ENCODE peak calls at places on chromosomes 5 and 9, in seven cellular contexts. Z, L, H, R, U, C and E are unnamed samples.

GRCh38 chr5:168424506-168425298 is 61.6 kb upstream of the RARS1 start:
- DNase-seq in R (no peak), Z (no peak), L (no peak), C (no peak), U (no peak), H (no peak), E (no peak)

GRCh38 chr5:31096238-31096865 is 97.1 kb upstream of the CDH6 start:
- DNase-seq in Z (no peak), C (no peak), H (no peak), L (no peak), R (no peak), U (no peak), E (peak)

GRCh38 chr5:83927140-83927733 is 206.6 kb upstream of the HAPLN1 start:
- DNase-seq in Z (no peak), R (peak), H (peak), L (peak), U (peak), C (peak), E (peak)

GRCh38 chr9:129757045-129757444 is 4.2 kb upstream of the PTGES start:
- DNase-seq in R (peak), H (no peak), L (no peak), C (no peak), Z (no peak), U (no peak), E (no peak)

GRCh38 chr5:61599370-61600140 is 267.5 kb downstream of the ZSWIM6 start:
- DNase-seq in H (peak), C (no peak), U (no peak), R (peak), L (no peak), Z (peak), E (peak)

GRCh38 chr5:33997331-33997983 is 10.4 kb downstream of the AMACR start:
- DNase-seq in R (peak), Z (peak), L (peak), H (peak), C (peak), U (peak), E (peak)

GRCh38 chr5:157143127-157143959 is 678 bp upstream of the MED7 start:
- DNase-seq in Z (peak), H (peak), U (peak), R (peak), L (peak), C (no peak), E (peak)

GRCh38 chr5:90558344-90559192 is at the start of gene ADGRV1:
- DNase-seq in R (peak), H (peak), U (peak), L (no peak), Z (peak), C (peak), E (peak)

GRCh38 chr5:150457112-150457511 is 7.6 kb upstream of the RPS14 start:
- DNase-seq in Z (no peak), L (no peak), U (no peak), R (no peak), C (no peak), H (no peak), E (peak)

GRCh38 chr9:77305622-77306365 is 128.5 kb downstream of the VPS13A start:
- DNase-seq in H (no peak), Z (no peak), R (no peak), L (no peak), U (no peak), C (no peak), E (peak)

GRCh38 chr9:131631254-131631653 is 85.9 kb downstream of the PRRT1B start:
- DNase-seq in R (no peak), H (no peak), U (no peak), C (no peak), Z (no peak), L (no peak), E (no peak)

GRCh38 chr9:36728651-36729520 is 156.2 kb downstream of the MELK start:
- DNase-seq in C (peak), U (no peak), Z (no peak), H (peak), L (no peak), R (peak), E (peak)

GRCh38 chr9:73871636-73872035 is 625.5 kb upstream of the RORB start:
- DNase-seq in U (no peak), L (no peak), Z (no peak), H (no peak), R (peak), C (no peak), E (no peak)

GRCh38 chr9:128523199-128523925 is 18.8 kb downstream of the GLE1 start:
- DNase-seq in Z (peak), U (peak), L (no peak), C (peak), H (no peak), R (no peak), E (no peak)

GRCh38 chr9:138015021-138015829 is 137.6 kb downstream of the CACNA1B start:
- DNase-seq in R (no peak), H (no peak), U (no peak), Z (peak), C (no peak), L (no peak), E (no peak)

GRCh38 chr5:91652678-91653077 is 269.6 kb upstream of the ARRDC3 start:
- DNase-seq in U (no peak), C (no peak), H (no peak), R (no peak), L (no peak), Z (no peak), E (no peak)

DNA sequence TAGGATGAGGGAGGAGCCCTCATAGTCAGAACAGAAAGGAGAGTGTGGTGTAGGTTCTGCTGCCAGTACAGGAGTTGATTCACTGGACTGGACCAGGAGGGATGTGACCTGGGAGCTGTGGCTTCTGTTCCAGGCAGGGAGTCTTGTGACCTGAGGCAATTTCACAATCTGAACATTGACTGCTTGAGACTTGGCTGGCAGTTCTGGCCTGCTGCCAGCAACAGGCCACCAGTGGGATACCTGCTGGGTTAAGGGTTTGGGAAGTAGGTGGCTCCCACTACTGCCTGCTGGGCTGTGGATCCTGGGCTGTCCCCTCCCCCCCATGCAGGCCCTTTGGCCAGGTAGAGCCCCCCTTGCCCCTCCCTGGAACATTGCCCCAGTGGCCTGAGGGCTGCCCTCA is 268.6 kb upstream of the ARRDC3 start:
- DNase-seq in Z (no peak), C (peak), L (no peak), R (no peak), H (no peak), U (no peak), E (no peak)
- H3K4me3 ChIP-seq in Z (no peak), C (no peak), L (no peak), R (no peak), H (no peak), U (no peak), E (no peak)

DNA sequence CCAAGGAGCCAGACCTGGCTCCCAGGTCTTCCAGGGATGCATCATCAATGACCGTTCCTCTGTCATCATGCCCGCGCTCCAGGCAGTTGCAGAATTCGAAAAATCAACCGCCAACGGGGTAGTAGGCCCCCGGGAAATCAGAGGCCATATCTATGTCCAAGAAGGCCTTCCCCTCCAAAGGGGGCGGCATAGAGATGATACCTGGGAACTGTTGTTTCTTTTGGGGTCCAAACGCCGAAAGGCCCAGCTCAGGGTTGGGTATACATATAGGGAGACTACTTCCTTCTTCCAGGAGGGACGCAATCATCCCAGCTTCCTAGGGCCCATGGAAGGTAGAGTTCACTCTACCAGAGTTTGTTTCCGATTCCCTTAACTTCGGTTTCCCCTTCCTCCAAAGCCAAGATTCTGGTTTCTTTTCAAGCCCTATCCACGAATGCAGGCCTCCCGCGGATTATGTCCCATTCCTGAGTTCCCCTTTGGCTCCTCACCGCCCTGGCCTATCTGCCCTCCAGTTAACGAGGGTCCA is 754 bp downstream of the DCAF12 start:
- DNase-seq in L (no peak), R (peak), Z (no peak), C (no peak), H (peak), U (no peak), E (peak)
- TF ChIP-seq CTCF in L (no peak), R (no peak), Z (no peak), C (no peak), H (no peak), U (no peak), E (no peak)

GRCh38 chr5:95957804-95958203 is 3.8 kb downstream of the ELL2 start:
- DNase-seq in Z (no peak), C (no peak), R (no peak), U (no peak), H (no peak), L (no peak), E (no peak)

GRCh38 chr5:95958308-95959014 is 3.2 kb downstream of the ELL2 start:
- DNase-seq in R (peak), C (no peak), Z (no peak), U (no peak), H (no peak), L (peak), E (peak)

GRCh38 chr5:95959964-95960801 is 1.5 kb downstream of the ELL2 start:
- DNase-seq in Z (no peak), C (no peak), R (peak), L (peak), H (peak), U (peak), E (no peak)

GRCh38 chr5:95960802-95961616 is 642 bp downstream of the ELL2 start:
- DNase-seq in H (peak), L (peak), U (peak), R (peak), C (peak), Z (peak), E (peak)

DNA sequence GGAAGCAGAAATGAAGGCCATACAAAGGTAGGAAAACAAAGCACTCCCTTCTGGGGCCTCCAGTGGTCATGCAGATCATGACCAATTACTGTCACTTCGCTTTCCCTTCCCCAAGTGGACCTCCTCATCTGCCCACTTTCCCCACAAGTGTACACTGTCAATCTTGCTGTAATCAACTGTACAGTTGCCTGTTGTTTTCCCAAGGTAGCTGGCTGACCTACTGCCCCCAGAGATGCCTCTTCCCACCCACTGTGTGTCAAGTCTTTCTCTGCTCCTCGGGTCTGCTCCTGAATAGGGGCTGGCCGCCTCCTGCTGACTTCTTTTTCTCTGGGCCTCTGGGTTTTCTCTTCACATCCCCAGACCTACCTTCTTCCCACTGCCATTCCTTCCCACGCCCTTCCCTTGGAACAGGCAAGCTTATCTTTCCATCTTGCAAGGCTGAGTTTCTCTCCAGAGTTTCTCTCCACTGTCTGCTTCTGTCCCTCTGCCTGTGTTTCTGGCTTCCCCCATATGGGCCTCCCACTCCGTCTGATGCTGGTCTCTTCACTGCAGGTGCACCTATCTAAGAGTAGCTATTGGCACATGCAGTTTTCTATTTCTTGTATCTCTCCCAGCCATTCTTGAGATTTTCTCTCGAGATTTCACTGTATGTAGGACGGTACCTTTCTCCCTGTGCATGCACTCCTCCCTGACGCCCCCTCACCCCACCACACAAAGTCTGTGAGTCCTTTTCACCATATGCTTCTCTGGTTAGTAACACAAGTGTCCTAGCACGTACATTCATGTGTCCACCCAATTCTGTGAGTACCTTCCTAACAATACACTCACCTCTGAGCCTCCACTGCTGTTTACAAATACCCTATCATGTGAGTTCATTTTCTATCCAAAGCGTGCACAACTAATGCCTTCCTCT is 2.3 kb downstream of the ELL2 start:
- DNase-seq in Z (no peak), R (peak), H (no peak), C (peak), U (no peak), L (no peak), E (no peak)
- H3K4me3 ChIP-seq in Z (peak), R (peak), H (peak), C (peak), U (peak), L (peak), E (peak)

GRCh38 chr9:136326777-136327312 is 494 bp upstream of the GPSM1 start:
- DNase-seq in C (peak), Z (no peak), U (no peak), R (no peak), L (no peak), H (peak), E (no peak)

GRCh38 chr9:136328622-136329041 is 1.3 kb downstream of the GPSM1 start:
- DNase-seq in C (peak), R (no peak), U (no peak), Z (no peak), L (no peak), H (no peak), E (no peak)

GRCh38 chr9:136328011-136328621 is 777 bp downstream of the GPSM1 start:
- DNase-seq in U (no peak), C (peak), L (no peak), R (peak), H (no peak), Z (no peak), E (peak)

GRCh38 chr9:136326061-136326776 is 1.1 kb upstream of the GPSM1 start:
- DNase-seq in U (no peak), L (no peak), H (no peak), Z (no peak), C (peak), R (no peak), E (no peak)

DNA sequence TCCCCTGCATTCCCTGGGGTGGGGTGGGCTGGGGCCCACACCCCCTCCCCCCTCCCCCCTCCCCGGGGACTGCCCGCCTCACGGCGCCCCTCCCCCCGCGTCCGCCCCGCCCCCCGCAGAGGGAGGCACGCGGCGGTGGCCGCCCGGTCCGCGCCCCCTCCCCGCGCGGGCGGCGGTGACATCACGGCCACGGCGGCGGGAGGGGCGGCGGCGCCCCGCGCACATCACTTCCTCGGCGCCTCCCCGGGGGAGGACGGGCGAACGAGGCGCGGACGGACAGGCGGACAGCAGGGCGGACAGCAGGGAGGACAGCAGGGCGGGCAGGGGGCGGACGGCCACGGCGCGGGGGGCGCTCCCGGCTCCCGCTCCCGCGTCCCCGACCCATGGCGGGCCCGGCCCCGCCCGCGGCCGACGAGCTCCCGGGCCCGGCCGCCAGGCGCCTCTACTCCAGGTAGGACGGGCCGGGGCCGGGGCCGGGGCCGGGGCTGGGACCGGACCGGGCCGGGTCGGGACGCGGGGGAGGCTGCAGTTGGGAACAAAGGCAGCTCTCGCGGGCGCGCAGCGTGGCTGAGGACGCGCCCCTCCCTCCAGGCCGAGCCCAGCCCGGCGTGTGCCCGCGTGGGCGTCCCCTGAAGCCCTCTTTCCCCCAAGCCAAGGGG is at the start of gene GPSM1:
- DNase-seq in Z (no peak), U (peak), C (peak), R (peak), L (peak), H (peak), E (peak)
- TF ChIP-seq CTCF in Z (no peak), U (no peak), C (no peak), R (no peak), L (no peak), H (no peak), E (no peak)

GRCh38 chr9:121550569-121551512 is 51.2 kb upstream of the GGTA1 start:
- DNase-seq in Z (peak), C (peak), L (peak), U (peak), R (peak), H (peak), E (peak)

GRCh38 chr9:121551985-121552753 is 52.5 kb upstream of the GGTA1 start:
- DNase-seq in U (no peak), H (no peak), L (no peak), C (no peak), R (no peak), Z (peak), E (no peak)

GRCh38 chr9:121545148-121545874 is 45.7 kb upstream of the GGTA1 start:
- DNase-seq in L (no peak), C (peak), U (peak), H (no peak), R (no peak), Z (peak), E (no peak)

GRCh38 chr9:121545875-121546423 is 46.3 kb upstream of the GGTA1 start:
- DNase-seq in Z (peak), L (peak), R (peak), C (peak), U (peak), H (peak), E (peak)

DNA sequence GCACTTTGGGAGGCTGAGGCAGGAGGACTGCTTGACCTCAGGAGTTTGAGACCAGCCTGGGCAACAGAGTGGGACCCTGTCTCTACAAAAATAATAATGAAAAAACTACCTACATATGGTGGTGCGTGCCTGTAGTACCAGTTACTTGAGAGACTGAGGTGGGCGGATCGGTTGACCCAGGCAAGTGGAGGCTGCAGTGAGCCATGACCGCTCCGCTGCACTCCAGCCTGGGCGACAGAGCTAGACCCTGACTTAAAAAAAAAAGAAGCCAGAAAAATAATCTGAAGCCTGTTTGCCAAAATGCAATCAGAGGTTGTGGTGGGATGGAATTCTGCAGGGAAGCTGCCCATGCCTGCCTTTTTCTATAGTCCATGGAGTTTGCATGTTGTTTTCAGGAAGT is 50.4 kb upstream of the GGTA1 start:
- DNase-seq in R (no peak), C (no peak), H (no peak), L (no peak), Z (peak), U (no peak), E (no peak)
- H3K4me3 ChIP-seq in R (peak), C (peak), H (no peak), L (no peak), Z (peak), U (no peak), E (no peak)

DNA sequence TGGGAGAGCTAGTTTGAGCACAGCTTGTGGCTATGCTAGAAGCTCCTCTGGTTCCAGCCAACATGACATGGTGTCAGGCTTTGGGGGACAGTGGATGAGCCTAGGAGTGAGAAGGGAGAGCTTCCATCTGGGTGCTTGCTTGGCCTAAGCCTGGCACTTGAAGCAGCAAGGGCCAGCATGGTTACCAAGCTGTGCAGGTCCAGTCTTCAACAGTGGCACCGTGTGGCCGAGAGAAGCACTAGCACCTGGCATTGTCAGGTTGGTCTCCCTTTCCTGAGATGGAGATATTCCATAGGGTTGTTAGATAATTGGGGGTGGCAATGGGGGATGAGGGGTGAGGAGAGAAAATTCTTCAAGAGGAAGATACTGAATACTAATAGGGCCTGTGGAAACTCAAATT is 261.9 kb downstream of the PBX3 start:
- DNase-seq in C (no peak), U (no peak), Z (no peak), R (no peak), L (no peak), H (no peak), E (no peak)
- TF ChIP-seq CTCF in C (no peak), U (no peak), Z (no peak), R (peak), L (no peak), H (no peak), E (peak)

GRCh38 chr9:120868676-120869359 is 8.2 kb downstream of the PHF19 start:
- DNase-seq in L (peak), Z (peak), C (peak), H (peak), U (peak), R (peak), E (peak)
- H3K4me3 ChIP-seq in L (peak), Z (peak), C (peak), H (peak), U (peak), R (peak), E (peak)